ENCODE peak calls at places on chromosomes 4 and X, in five cellular contexts. Y, Q, G, F and T are unnamed samples.

GRCh38 chr4:25937801-25938200 is 23.8 kb downstream of the SMIM20 start:
- DNase-seq in Y (peak; percentile 82), Q (no peak), G (no peak), F (peak; percentile 49), T (no peak)

GRCh38 chrX:124506031-124506430 is 159.7 kb downstream of the SH2D1A start:
- DNase-seq in Y (peak; percentile 0), Q (no peak), G (no peak), F (no peak), T (no peak)

GRCh38 chrX:41737065-41737464 is 13.1 kb downstream of the GPR82 start:
- DNase-seq in Y (no peak), Q (no peak), G (no peak), F (no peak), T (no peak)

GRCh38 chrX:55007633-55008032 is 7.5 kb downstream of the APEX2 start:
- DNase-seq in Y (peak; percentile 79), Q (peak; percentile 51), G (no peak), F (peak; percentile 63), T (no peak)

GRCh38 chrX:115047181-115047580 is 29.8 kb upstream of the IL13RA2 start:
- DNase-seq in Y (no peak), Q (no peak), G (no peak), F (peak; percentile 49), T (no peak)

GRCh38 chrX:98207947-98208346 is 1324.2 kb downstream of the RPA4 start:
- DNase-seq in Y (no peak), Q (no peak), G (no peak), F (no peak), T (no peak)

GRCh38 chr4:75990129-75990528 is 616 bp downstream of the SDAD1 start:
- DNase-seq in Y (peak; percentile 31), Q (no peak), G (no peak), F (peak; percentile 15), T (no peak)

GRCh38 chr4:8940792-8941491 is 69.3 kb upstream of the HMX1 start:
- DNase-seq in Y (no peak), Q (no peak), G (no peak), F (no peak), T (no peak)

GRCh38 chrX:87518504-87518903 is 902 bp downstream of the KLHL4 start:
- DNase-seq in Y (peak; percentile 16), Q (no peak), G (no peak), F (peak; percentile 18), T (no peak)

GRCh38 chr4:12555011-12555410 is 929.1 kb downstream of the RAB28 start:
- DNase-seq in Y (peak; percentile 87), Q (no peak), G (no peak), F (no peak), T (no peak)

GRCh38 chr4:142365386-142365785 is 480.7 kb downstream of the INPP4B start:
- DNase-seq in Y (no peak), Q (no peak), G (no peak), F (no peak), T (no peak)

GRCh38 chrX:20654596-20655106 is 387.9 kb upstream of the RPS6KA3 start:
- DNase-seq in Y (no peak), Q (no peak), G (no peak), F (no peak), T (no peak)

GRCh38 chr4:169906821-169907220 is 119.4 kb downstream of the MFAP3L start:
- DNase-seq in Y (no peak), Q (no peak), G (no peak), F (no peak), T (no peak)

GRCh38 chr4:113513376-113513775 is 248.2 kb downstream of the CAMK2D start:
- DNase-seq in Y (no peak), Q (no peak), G (no peak), F (no peak), T (no peak)

DNA sequence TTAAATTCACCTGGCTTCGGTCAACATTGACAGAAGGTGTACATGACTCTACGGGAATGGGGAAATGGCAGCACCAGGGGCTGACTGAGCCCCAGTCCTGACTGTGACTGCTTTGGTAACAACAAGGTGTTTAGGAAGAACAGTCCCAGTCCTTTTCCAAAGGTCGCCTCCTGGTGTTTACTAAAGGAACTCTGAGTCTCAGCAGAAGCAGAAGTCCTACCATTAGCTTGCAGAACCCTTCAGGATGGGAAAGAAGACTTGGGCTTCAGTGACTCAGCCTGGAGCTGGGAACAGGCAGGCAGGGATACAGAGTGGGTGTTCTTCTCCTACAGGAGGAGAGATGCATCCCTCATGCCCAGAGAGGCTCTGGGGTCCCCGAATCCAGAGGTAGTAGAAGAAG is 103.3 kb downstream of the MGST2 start:
- DNase-seq in Y (no peak), Q (peak; percentile 26), G (no peak), F (no peak), T (no peak)
- TF ChIP-seq CTCF in Y (peak; percentile 18), Q (peak; percentile 12), G (no peak), F (no peak), T (no peak)

DNA sequence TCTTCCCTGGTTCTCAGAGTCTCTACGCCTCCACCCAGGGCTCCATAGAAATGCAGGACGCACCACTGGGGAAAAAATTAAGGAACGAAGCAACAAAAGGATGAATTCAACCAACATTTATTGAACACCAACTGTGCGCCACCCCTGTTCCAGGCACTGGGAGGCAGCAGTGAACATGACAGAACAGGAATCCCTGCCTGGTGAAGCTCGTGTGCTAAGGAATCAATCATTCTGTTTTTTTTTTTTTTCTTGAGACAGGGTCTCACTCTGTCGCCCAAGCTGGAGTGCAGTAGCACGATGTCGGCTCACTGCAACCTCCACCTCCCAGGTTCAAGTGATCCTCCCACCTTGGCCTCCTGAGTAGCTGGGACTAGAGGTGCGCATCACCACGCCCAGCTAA is 1.9 kb upstream of the FTSJ1 start:
- DNase-seq in Y (no peak), Q (no peak), G (no peak), F (no peak), T (no peak)
- TF ChIP-seq CTCF in Y (peak; percentile 28), Q (no peak), G (no peak), F (peak; percentile 26), T (no peak)

GRCh38 chrX:69991685-69992084 is 58.1 kb downstream of the AWAT2 start:
- DNase-seq in Y (no peak), Q (no peak), G (no peak), F (no peak), T (no peak)

GRCh38 chrX:69995400-69996101 is 54.2 kb downstream of the AWAT2 start:
- DNase-seq in Y (no peak), Q (no peak), G (no peak), F (no peak), T (no peak)

GRCh38 chrX:70001269-70001668 is 48.5 kb downstream of the AWAT2 start:
- DNase-seq in Y (peak; percentile 89), Q (no peak), G (no peak), F (no peak), T (no peak)

GRCh38 chrX:69993494-69993893 is 56.2 kb downstream of the AWAT2 start:
- DNase-seq in Y (no peak), Q (no peak), G (no peak), F (no peak), T (no peak)

DNA sequence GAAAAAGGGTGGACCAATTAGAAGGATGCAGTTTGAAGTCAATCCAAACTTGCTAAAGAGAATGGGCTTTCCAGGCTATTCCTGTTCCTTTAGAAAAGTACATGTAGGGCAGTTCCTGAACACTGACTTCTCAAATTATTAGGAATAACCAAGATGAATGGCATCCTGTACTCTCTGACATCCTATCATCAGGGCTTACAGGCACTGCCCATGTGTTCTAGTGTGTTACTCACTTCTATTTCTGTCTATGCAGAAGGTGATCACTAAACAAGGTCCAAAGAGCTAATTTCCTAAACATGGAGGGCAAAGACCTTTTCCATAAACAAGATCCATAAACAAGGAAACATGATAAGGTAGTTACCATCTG is 53.7 kb downstream of the AWAT2 start:
- DNase-seq in Y (no peak), Q (no peak), G (no peak), F (no peak), T (no peak)
- TF ChIP-seq CTCF in Y (no peak), Q (no peak), G (no peak), F (no peak), T (no peak)

DNA sequence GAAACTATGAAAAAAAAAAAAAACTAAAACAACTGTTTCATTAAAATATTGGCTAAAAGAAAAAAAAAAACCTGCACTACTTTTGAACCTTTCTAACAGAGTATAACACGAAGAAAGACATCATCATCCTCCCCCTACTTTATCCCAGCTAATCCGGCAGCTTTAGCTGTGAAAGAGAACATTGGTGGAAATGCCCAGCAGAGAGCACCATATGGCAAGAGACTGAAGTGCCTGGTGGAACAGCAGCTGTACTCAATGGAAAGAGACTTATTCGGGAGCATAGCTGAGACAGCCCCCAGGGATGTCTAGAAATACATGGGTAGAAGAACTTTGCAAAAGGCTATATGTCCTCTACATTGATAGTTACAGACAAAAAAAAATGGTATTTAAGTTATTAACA is 30.3 kb downstream of the STPG2 start:
- DNase-seq in Y (peak; percentile 44), Q (no peak), G (no peak), F (peak; percentile 25), T (no peak)
- TF ChIP-seq CTCF in Y (peak; percentile 26), Q (no peak), G (no peak), F (peak; percentile 32), T (no peak)

DNA sequence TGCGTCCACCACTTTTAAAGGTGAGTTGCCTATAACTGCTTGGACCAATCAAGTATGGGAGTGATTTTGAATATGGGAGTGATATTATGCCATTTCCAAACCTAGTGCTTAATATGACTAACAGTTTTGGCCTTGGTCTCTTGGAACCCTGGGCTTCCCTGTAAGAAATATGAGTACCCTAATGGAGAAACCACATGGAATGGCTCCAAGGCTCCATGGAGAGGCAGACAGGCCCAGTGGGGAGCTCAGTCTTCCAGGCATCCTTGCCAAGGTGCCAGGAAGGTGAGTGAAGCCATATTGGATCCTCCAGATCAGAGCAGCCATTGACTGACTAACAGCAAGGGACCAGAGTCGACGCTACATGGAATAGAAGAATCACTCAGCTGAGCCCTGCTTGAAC is 53.2 kb downstream of the MAML3 start:
- DNase-seq in Y (no peak), Q (no peak), G (no peak), F (peak; percentile 33), T (no peak)
- TF ChIP-seq CTCF in Y (no peak), Q (no peak), G (no peak), F (no peak), T (no peak)

GRCh38 chrX:46730765-46731164 is 28.2 kb downstream of the SLC9A7 start:
- DNase-seq in Y (no peak), Q (no peak), G (no peak), F (no peak), T (no peak)

GRCh38 chrX:46737041-46737440 is 21.9 kb downstream of the SLC9A7 start:
- DNase-seq in Y (peak; percentile 48), Q (no peak), G (no peak), F (no peak), T (no peak)

GRCh38 chrX:46735625-46736024 is 23.3 kb downstream of the SLC9A7 start:
- DNase-seq in Y (no peak), Q (no peak), G (no peak), F (no peak), T (no peak)

GRCh38 chrX:46737462-46737861 is 21.5 kb downstream of the SLC9A7 start:
- DNase-seq in Y (peak; percentile 81), Q (no peak), G (no peak), F (peak; percentile 73), T (no peak)

GRCh38 chrX:46733226-46733625 is 25.7 kb downstream of the SLC9A7 start:
- DNase-seq in Y (no peak), Q (no peak), G (no peak), F (no peak), T (no peak)
- TF ChIP-seq CTCF in Y (no peak), Q (no peak), G (no peak), F (no peak), T (no peak)

GRCh38 chrX:139936259-139936658 is 3.4 kb upstream of the ATP11C start:
- DNase-seq in Y (no peak), Q (no peak), G (no peak), F (no peak), T (no peak)
- TF ChIP-seq CTCF in Y (no peak), Q (no peak), G (no peak), F (no peak), T (no peak)